ENCODE peak calls at places on chromosomes 6 and 20, in four cellular contexts. U, L, V and M are unnamed samples.

GRCh38 chr20:10329387-10330005 is 104.5 kb downstream of the MKKS start:
- DNase-seq in V (no peak), L (no peak), U (no peak), M (no peak)

GRCh38 chr20:32495217-32495565 is 89.9 kb downstream of the NOL4L start:
- DNase-seq in U (no peak), V (no peak), L (no peak), M (no peak)

GRCh38 chr6:139407718-139408222 is 33.3 kb upstream of the CITED2 start:
- DNase-seq in V (no peak), L (no peak), U (no peak), M (no peak)

GRCh38 chr6:24833711-24834386 is 35.1 kb upstream of the ARMH2 start:
- DNase-seq in U (no peak), V (no peak), L (no peak), M (no peak)

GRCh38 chr20:56922497-56922896 is 293.4 kb downstream of the TFAP2C start:
- DNase-seq in U (no peak), V (no peak), L (no peak), M (no peak)

GRCh38 chr6:11413728-11414127 is 123.8 kb upstream of the TMEM170B start:
- DNase-seq in V (no peak), L (no peak), U (no peak), M (no peak)

GRCh38 chr6:106747139-106747538 is 117.8 kb downstream of the QRSL1 start:
- DNase-seq in V (no peak), L (no peak), U (no peak), M (no peak)

GRCh38 chr6:12884983-12885382 is 168.4 kb downstream of the PHACTR1 start:
- DNase-seq in U (no peak), L (no peak), V (peak; percentile 12), M (no peak)

GRCh38 chr6:36324191-36324590 is 12.5 kb downstream of the BNIP5 start:
- DNase-seq in U (no peak), V (no peak), L (no peak), M (no peak)

GRCh38 chr6:157019733-157020132 is 242.6 kb downstream of the ARID1B start:
- DNase-seq in V (no peak), L (no peak), U (no peak), M (no peak)

GRCh38 chr6:158399040-158399700 is 86.9 kb downstream of the TULP4 start:
- DNase-seq in U (no peak), V (no peak), L (no peak), M (no peak)

GRCh38 chr20:63944078-63944941 is 11.9 kb downstream of the UCKL1 start:
- DNase-seq in L (no peak), U (no peak), V (no peak), M (no peak)

GRCh38 chr20:30502670-30503069 is 754.8 kb upstream of the DEFB115 start:
- DNase-seq in U (no peak), L (no peak), V (no peak), M (no peak)

GRCh38 chr6:112480551-112480950 is 133.4 kb downstream of the RFPL4B start:
- DNase-seq in L (no peak), V (no peak), U (no peak), M (no peak)

GRCh38 chr6:25951296-25952032 is 11.1 kb upstream of the TRIM38 start:
- DNase-seq in V (no peak), U (no peak), L (no peak), M (no peak)

GRCh38 chr20:24503352-24503931 is 34.0 kb downstream of the SYNDIG1 start:
- DNase-seq in L (no peak), U (peak; percentile 43), V (no peak), M (no peak)

GRCh38 chr20:20666359-20666758 is 46.1 kb downstream of the RALGAPA2 start:
- DNase-seq in L (no peak), V (no peak), U (no peak), M (no peak)

GRCh38 chr6:63527658-63528514 is 44.4 kb upstream of the LOC128125822 start:
- DNase-seq in V (no peak), L (no peak), U (no peak), M (peak; percentile 99)

GRCh38 chr6:120805267-120805666 is 529.0 kb downstream of the TBC1D32 start:
- DNase-seq in L (no peak), U (no peak), V (no peak), M (no peak)

GRCh38 chr6:111920581-111920980 is 47.3 kb upstream of the FYN start:
- DNase-seq in U (no peak), L (no peak), V (no peak), M (no peak)

GRCh38 chr6:89675949-89676753 is 37.6 kb upstream of the LYRM2 start:
- DNase-seq in U (no peak), V (peak; percentile 10), L (no peak), M (no peak)

GRCh38 chr20:39458452-39458851 is 496.3 kb downstream of the DHX35 start:
- DNase-seq in U (no peak), V (no peak), L (no peak), M (no peak)

GRCh38 chr6:57147401-57147800 is 24.7 kb upstream of the BAG2 start:
- DNase-seq in V (no peak), L (no peak), U (no peak), M (no peak)

GRCh38 chr6:87213364-87213763 is 58.0 kb downstream of the ZNF292 start:
- DNase-seq in V (no peak), L (no peak), U (no peak), M (peak; percentile 7)

GRCh38 chr6:13354331-13355042 is 26.1 kb upstream of the TBC1D7 start:
- DNase-seq in L (no peak), V (no peak), U (no peak), M (no peak)

GRCh38 chr6:2865270-2866182 is 23.9 kb upstream of the SERPINB1 start:
- DNase-seq in L (no peak), V (no peak), U (no peak), M (peak; percentile 71)

GRCh38 chr20:59634435-59635005 is 30.2 kb downstream of the PHACTR3 start:
- DNase-seq in V (no peak), L (no peak), U (no peak), M (no peak)

GRCh38 chr6:8006208-8006607 is 58.0 kb downstream of the BLOC1S5 start:
- DNase-seq in L (no peak), V (peak; percentile 57), U (no peak), M (peak; percentile 48)

GRCh38 chr6:143140767-143141166 is 80.1 kb downstream of the AIG1 start:
- DNase-seq in L (no peak), V (no peak), U (no peak), M (no peak)

GRCh38 chr20:58523072-58523681 is 8.0 kb upstream of the APCDD1L start:
- DNase-seq in L (no peak), V (peak; percentile 66), U (no peak), M (no peak)

GRCh38 chr6:52126231-52126630 is 38.8 kb upstream of the PKHD1 start:
- DNase-seq in L (no peak), V (no peak), U (no peak), M (no peak)

GRCh38 chr6:6631526-6632276 is 43.2 kb downstream of the LY86 start:
- DNase-seq in U (no peak), V (no peak), L (no peak), M (no peak)

GRCh38 chr6:88683734-88684133 is 279.7 kb downstream of the RNGTT start:
- DNase-seq in U (no peak), V (no peak), L (no peak), M (no peak)

GRCh38 chr6:168301648-168302398 is 17.8 kb downstream of the DACT2 start:
- DNase-seq in U (peak; percentile 58), V (no peak), L (no peak), M (peak; percentile 91)

GRCh38 chr20:35903843-35904242 is 50.5 kb downstream of the SCAND1 start:
- DNase-seq in L (no peak), V (no peak), U (no peak), M (no peak)

GRCh38 chr6:46925563-46926253 is 4.0 kb upstream of the ADGRF5 start:
- DNase-seq in V (no peak), L (no peak), U (no peak), M (peak; percentile 13)
- TF ChIP-seq TCF12 in V (no peak), L (no peak), U (no peak), M (no peak)

DNA sequence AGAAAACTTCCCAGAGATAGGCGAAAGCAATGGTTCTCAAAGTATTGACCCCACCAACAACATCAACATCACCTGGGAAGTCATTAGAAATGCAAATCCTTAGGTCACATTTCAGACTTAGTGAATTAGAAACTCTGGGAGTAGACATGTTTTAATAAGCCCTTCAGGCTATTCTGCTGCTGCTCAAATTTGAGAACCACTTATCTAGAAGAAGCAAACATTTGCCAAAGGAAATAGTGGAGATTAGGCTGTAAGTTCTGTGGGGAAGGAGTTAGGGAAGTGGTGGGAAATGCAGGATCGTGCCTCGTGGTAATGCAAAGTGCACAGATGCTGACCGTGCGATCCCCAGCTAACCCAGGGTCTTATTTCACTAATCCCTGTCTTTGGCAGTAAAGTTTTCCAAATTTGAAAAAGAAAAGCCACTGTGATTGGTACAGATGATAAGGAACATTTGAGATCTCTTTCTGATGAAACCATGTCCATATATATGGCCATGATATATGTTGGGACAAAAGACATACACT is 328.5 kb downstream of the EPM2A start:
- DNase-seq in L (no peak), U (no peak), V (no peak), M (no peak)
- TF ChIP-seq TCF12 in L (no peak), U (no peak), V (no peak), M (no peak)

GRCh38 chr6:33320315-33321181 is 3.0 kb upstream of the ZBTB22 start:
- DNase-seq in U (no peak), V (no peak), L (no peak), M (no peak)
- TF ChIP-seq TCF12 in U (no peak), V (peak; percentile 26), L (no peak), M (no peak)

DNA sequence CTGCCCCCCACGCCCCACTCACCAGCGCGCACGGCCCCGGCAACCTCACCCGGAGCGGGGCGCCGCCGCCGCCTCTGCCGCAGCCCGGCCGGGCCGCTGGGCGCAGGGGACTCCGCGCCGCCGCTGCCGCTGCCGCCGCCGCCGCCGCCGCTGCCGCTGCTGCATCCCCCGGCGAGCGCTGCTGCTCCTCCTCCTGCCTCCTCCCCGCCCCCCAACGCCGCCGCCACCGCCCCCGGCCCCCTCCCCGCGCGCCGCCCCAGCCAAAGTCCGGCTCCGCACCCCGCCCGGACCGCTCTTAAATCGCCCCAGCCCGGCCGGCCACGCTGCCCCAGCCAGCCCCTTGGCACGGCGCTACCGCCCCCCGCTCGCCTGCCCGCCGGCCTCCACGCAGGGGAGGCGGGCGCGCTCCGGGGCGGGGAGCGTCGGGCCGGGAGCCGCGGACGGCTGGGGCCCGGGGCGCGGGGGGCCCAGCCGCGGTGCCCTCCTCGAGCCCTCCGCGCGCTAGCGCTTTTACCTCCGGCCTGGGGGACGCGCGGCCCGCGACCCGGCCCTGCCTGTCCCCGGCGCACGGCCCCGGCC is at the start of gene SULF2:
- DNase-seq in V (peak; percentile 77), U (peak; percentile 60), L (no peak), M (no peak)
- TF ChIP-seq TCF12 in V (no peak), U (no peak), L (no peak), M (no peak)

GRCh38 chr6:16482702-16483314 is 244.4 kb downstream of the GMPR start:
- DNase-seq in U (no peak), L (no peak), V (no peak), M (no peak)
- TF ChIP-seq TCF12 in U (no peak), L (no peak), V (no peak), M (no peak)

GRCh38 chr20:6269163-6269873 is 146.5 kb upstream of the FERMT1 start:
- DNase-seq in U (no peak), V (no peak), L (no peak), M (no peak)
- TF ChIP-seq TCF12 in U (no peak), V (no peak), L (no peak), M (no peak)

GRCh38 chr20:653590-654426 is 808 bp upstream of the SRXN1 start:
- DNase-seq in L (no peak), U (no peak), V (no peak), M (peak; percentile 70)
- TF ChIP-seq TCF12 in L (no peak), U (no peak), V (no peak), M (peak; percentile 84)